ENCODE peak calls at places on chromosomes 13 and 19, in six cellular contexts. D is EL; T is ELR; E is vagina; W is activated CD4-positive, alpha-beta T cell treated with anti-CD3 and anti-CD28 coated beads, Interleukin-2, amount 50 U/mL, for 1 hour; G is AG09319. S is an unnamed sample.
A peak's percentile ranks its signal among the peaks of the same experiment; 100 is the strongest.

GRCh38 chr13:30763786-30764440 is 28.6 kb downstream of the ALOX5AP start:
- DNase-seq in W (no peak), G (no peak), E (no peak), T (peak; percentile 62), D (peak; percentile 61), S (no peak)

GRCh38 chr13:40118337-40118736 is 462.9 kb downstream of the COG6 start:
- DNase-seq in E (no peak), T (no peak), G (no peak), D (no peak), W (no peak), S (no peak)

GRCh38 chr13:25468330-25469178 is 96.8 kb downstream of the ATP8A2 start:
- DNase-seq in E (no peak), W (no peak), T (peak; percentile 9), D (peak; percentile 5), G (no peak), S (no peak)

GRCh38 chr13:41075034-41075433 is 13.7 kb downstream of the WBP4 start:
- DNase-seq in E (no peak), T (peak; percentile 67), W (peak; percentile 38), G (no peak), D (peak; percentile 38), S (no peak)

GRCh38 chr13:92849381-92849780 is 377.2 kb upstream of the GPC6 start:
- DNase-seq in E (no peak), G (no peak), D (no peak), T (no peak), W (no peak), S (no peak)

GRCh38 chr13:46126552-46127171 is 21.8 kb upstream of the CPB2 start:
- DNase-seq in E (no peak), D (peak; percentile 69), T (peak; percentile 82), G (peak; percentile 23), W (peak; percentile 77), S (peak; percentile 67)

GRCh38 chr19:23998568-23998967 is 83.9 kb downstream of the ZNF726 start:
- DNase-seq in T (no peak), D (no peak), E (peak; percentile 67), W (no peak), G (no peak), S (no peak)

GRCh38 chr13:80742027-80742426 is 401.1 kb upstream of the SPRY2 start:
- DNase-seq in D (no peak), E (no peak), G (no peak), T (peak; percentile 20), W (no peak), S (no peak)

GRCh38 chr19:42018503-42019193 is 24.6 kb upstream of the ATP1A3 start:
- DNase-seq in G (no peak), T (peak; percentile 56), E (no peak), D (peak; percentile 74), W (no peak), S (no peak)

GRCh38 chr19:47097396-47098217 is 16.0 kb downstream of the ZC3H4 start:
- DNase-seq in E (no peak), D (no peak), T (no peak), W (no peak), G (no peak), S (no peak)

GRCh38 chr19:9911524-9911923 is 24.8 kb downstream of the OLFM2 start:
- DNase-seq in E (no peak), D (no peak), W (no peak), T (no peak), G (no peak), S (no peak)

GRCh38 chr19:29549105-29550070 is 23.6 kb downstream of the VSTM2B start:
- DNase-seq in W (no peak), T (no peak), E (no peak), D (no peak), G (no peak), S (no peak)

GRCh38 chr13:98273824-98274786 is 97.0 kb upstream of the RNF113B start:
- DNase-seq in T (no peak), E (no peak), W (no peak), G (no peak), D (no peak), S (no peak)

GRCh38 chr19:55070755-55071502 is 4.7 kb upstream of the EPS8L1 start:
- DNase-seq in E (no peak), G (no peak), D (peak; percentile 80), T (peak; percentile 72), W (no peak), S (no peak)

GRCh38 chr19:916645-917322 is 349 bp upstream of the KISS1R start:
- DNase-seq in T (no peak), D (no peak), G (no peak), W (no peak), E (no peak), S (no peak)

GRCh38 chr19:4660181-4660791 is 9.9 kb downstream of the MYDGF start:
- DNase-seq in D (peak; percentile 22), E (no peak), W (no peak), G (no peak), T (peak; percentile 39), S (no peak)

GRCh38 chr19:47896019-47896418 is 9.9 kb upstream of the SULT2A1 start:
- DNase-seq in G (no peak), E (no peak), T (no peak), D (no peak), W (no peak), S (no peak)

S was measured in GF-D8.